ENCODE peak calls at places on chromosomes 1 and 21, in six cellular contexts. W is IMR-90, N is HepG2, O is HCT116, M is K562, B is H1. J is an unnamed sample.

GRCh38 chr1:111202707-111203623 is 2.5 kb upstream of the DENND2D start:
- DNase-seq in W (no peak), N (peak; percentile 35), O (no peak), M (no peak), B (no peak), J (no peak)

GRCh38 chr1:2525524-2525895 is 886 bp downstream of the PANK4 start:
- DNase-seq in W (no peak), N (no peak), O (no peak), M (peak; percentile 40), B (no peak), J (no peak)

GRCh38 chr1:11478571-11479374 is at the start of gene DISP3:
- DNase-seq in W (peak; percentile 34), N (peak; percentile 54), O (peak; percentile 56), M (peak; percentile 88), B (peak; percentile 96), J (peak; percentile 72)

GRCh38 chr1:41642922-41643321 is 158.4 kb upstream of the EDN2 start:
- DNase-seq in W (no peak), N (no peak), O (no peak), M (peak; percentile 5), B (no peak), J (no peak)

GRCh38 chr1:27299385-27300252 is 22.3 kb upstream of the TMEM222 start:
- DNase-seq in W (peak; percentile 100), N (peak; percentile 53), O (no peak), M (no peak), B (no peak), J (no peak)

GRCh38 chr1:39154553-39155361 is 49.7 kb upstream of the MACF1 start:
- DNase-seq in W (peak; percentile 88), N (peak; percentile 57), O (no peak), M (peak; percentile 49), B (no peak), J (no peak)

GRCh38 chr1:28392027-28392652 is 22.6 kb downstream of the PHACTR4 start:
- DNase-seq in W (peak; percentile 92), N (no peak), O (no peak), M (peak; percentile 73), B (no peak), J (peak; percentile 73)

GRCh38 chr1:197744979-197745378 is 30.3 kb downstream of the DENND1B start:
- DNase-seq in W (no peak), N (no peak), O (no peak), M (no peak), B (no peak), J (no peak)

GRCh38 chr21:26715116-26715515 is 130.1 kb downstream of the ADAMTS1 start:
- DNase-seq in W (no peak), N (no peak), O (no peak), M (no peak), B (no peak), J (no peak)

GRCh38 chr1:25727819-25728286 is 72.1 kb upstream of the SELENON start:
- DNase-seq in W (peak; percentile 28), N (peak; percentile 23), O (no peak), M (peak; percentile 38), B (peak; percentile 50), J (no peak)

GRCh38 chr1:232789660-232790059 is 15.6 kb upstream of the MAP10 start:
- DNase-seq in W (no peak), N (no peak), O (no peak), M (no peak), B (no peak), J (no peak)

GRCh38 chr1:175338447-175339135 is 146.0 kb upstream of the KIAA0040 start:
- DNase-seq in W (no peak), N (peak; percentile 3), O (peak; percentile 42), M (peak; percentile 59), B (peak; percentile 92), J (peak; percentile 15)

GRCh38 chr1:29279896-29280779 is 43.8 kb downstream of the PTPRU start:
- DNase-seq in W (peak; percentile 23), N (no peak), O (no peak), M (no peak), B (no peak), J (no peak)

GRCh38 chr1:232486006-232486405 is 143.9 kb downstream of the SIPA1L2 start:
- DNase-seq in W (peak; percentile 52), N (no peak), O (no peak), M (no peak), B (no peak), J (no peak)

GRCh38 chr1:116340506-116341240 is 32.4 kb upstream of the ATP1A1 start:
- DNase-seq in W (no peak), N (no peak), O (no peak), M (no peak), B (no peak), J (no peak)

GRCh38 chr1:12001249-12001917 is 17.9 kb upstream of the MIIP start:
- DNase-seq in W (peak; percentile 56), N (peak; percentile 27), O (peak; percentile 77), M (peak; percentile 85), B (peak; percentile 83), J (no peak)

GRCh38 chr1:36083635-36084501 is at the start of gene TEKT2:
- DNase-seq in W (no peak), N (no peak), O (no peak), M (no peak), B (peak; percentile 90), J (no peak)

GRCh38 chr1:109792056-109792831 is 28.5 kb upstream of the EPS8L3 start:
- DNase-seq in W (peak; percentile 93), N (peak; percentile 75), O (no peak), M (peak; percentile 84), B (peak; percentile 62), J (peak; percentile 75)

GRCh38 chr1:18479484-18479883 is 1.2 kb upstream of the KLHDC7A start:
- DNase-seq in W (no peak), N (no peak), O (no peak), M (no peak), B (no peak), J (no peak)

GRCh38 chr1:80384037-80384830 is 1377.7 kb upstream of the ADGRL4 start:
- DNase-seq in W (peak; percentile 58), N (no peak), O (no peak), M (no peak), B (no peak), J (no peak)

GRCh38 chr1:207868252-207868768 is 42.6 kb downstream of the CD34 start:
- DNase-seq in W (no peak), N (no peak), O (no peak), M (peak; percentile 49), B (peak; percentile 58), J (no peak)

GRCh38 chr1:24454684-24455091 is 39.1 kb downstream of the NIPAL3 start:
- DNase-seq in W (peak; percentile 85), N (no peak), O (no peak), M (no peak), B (no peak), J (no peak)

DNA sequence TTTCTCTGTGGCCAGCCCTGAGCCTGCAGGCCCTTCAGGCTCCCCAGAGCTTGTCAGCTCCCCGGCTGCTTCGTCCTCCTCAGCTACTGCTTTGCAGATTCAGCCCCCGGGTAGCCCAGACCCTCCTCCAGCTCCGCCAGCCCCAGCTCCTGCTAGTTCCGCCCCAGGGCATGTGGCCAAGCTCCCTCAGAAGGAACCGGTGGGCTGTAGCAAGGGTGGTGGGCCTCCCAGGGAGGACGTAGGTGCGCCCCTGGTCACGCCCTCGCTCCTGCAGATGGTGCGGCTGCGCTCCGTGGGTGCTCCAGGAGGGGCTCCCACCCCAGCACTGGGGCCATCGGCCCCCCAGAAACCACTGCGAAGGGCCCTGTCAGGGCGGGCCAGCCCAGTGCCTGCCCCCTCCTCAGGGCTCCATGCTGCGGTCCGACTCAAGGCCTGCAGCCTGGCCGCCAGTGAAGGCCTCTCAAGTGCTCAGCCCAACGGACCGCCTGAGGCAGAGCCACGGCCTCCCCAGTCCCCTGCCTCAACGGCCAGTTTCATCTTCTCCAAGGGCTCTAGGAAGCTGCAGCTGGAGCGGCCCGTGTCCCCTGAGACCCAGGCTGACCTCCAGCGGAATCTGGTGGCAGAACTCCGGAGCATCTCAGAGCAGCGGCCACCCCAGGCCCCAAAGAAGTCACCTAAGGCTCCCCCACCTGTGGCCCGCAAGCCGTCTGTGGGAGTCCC is 45.4 kb downstream of the YARS1 start:
- DNase-seq in W (no peak), N (no peak), O (no peak), M (no peak), B (peak; percentile 52), J (no peak)
- TF ChIP-seq RAD21 in W (no peak), N (no peak), O (no peak), M (no peak), B (no peak), J (no peak)

DNA sequence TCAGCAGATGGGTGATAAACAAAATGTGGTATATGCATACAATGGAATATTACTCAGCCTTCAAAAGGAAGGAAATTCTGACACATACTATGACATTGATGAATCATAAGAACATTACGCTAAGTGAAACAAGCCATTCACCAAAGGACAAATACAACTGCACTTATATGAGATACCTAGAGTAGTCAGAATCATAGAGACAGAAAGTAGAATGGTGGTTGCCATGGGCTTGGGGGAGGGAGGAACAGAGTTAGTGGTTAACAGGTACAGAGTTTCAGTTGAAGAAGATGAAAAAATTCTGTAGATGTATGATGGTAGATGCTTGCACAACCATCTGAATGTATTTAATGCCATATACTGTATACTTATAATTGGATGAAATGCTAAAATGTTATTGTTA is 39.1 kb upstream of the KCNK2 start:
- DNase-seq in W (no peak), N (no peak), O (no peak), M (no peak), B (no peak), J (no peak)
- TF ChIP-seq CEBPB in W (no peak), N (no peak), O (no peak), M (no peak), B (no peak), J (no peak)

GRCh38 chr1:182304218-182305016 is 87.2 kb downstream of the GLUL start:
- DNase-seq in W (no peak), N (no peak), O (no peak), M (no peak), B (no peak), J (no peak)

GRCh38 chr1:182301467-182302198 is 90.0 kb downstream of the GLUL start:
- DNase-seq in W (peak; percentile 1), N (peak; percentile 99), O (peak; percentile 42), M (peak; percentile 87), B (no peak), J (no peak)

GRCh38 chr1:182299728-182300581 is 91.6 kb downstream of the GLUL start:
- DNase-seq in W (no peak), N (peak; percentile 78), O (no peak), M (peak; percentile 98), B (no peak), J (no peak)

GRCh38 chr1:182303778-182304177 is 87.8 kb downstream of the GLUL start:
- DNase-seq in W (no peak), N (no peak), O (no peak), M (no peak), B (no peak), J (no peak)

GRCh38 chr1:182301026-182301436 is 90.6 kb downstream of the GLUL start:
- DNase-seq in W (no peak), N (no peak), O (no peak), M (no peak), B (no peak), J (no peak)
- TF ChIP-seq RAD21 in W (no peak), N (no peak), O (no peak), M (no peak), B (no peak), J (no peak)

DNA sequence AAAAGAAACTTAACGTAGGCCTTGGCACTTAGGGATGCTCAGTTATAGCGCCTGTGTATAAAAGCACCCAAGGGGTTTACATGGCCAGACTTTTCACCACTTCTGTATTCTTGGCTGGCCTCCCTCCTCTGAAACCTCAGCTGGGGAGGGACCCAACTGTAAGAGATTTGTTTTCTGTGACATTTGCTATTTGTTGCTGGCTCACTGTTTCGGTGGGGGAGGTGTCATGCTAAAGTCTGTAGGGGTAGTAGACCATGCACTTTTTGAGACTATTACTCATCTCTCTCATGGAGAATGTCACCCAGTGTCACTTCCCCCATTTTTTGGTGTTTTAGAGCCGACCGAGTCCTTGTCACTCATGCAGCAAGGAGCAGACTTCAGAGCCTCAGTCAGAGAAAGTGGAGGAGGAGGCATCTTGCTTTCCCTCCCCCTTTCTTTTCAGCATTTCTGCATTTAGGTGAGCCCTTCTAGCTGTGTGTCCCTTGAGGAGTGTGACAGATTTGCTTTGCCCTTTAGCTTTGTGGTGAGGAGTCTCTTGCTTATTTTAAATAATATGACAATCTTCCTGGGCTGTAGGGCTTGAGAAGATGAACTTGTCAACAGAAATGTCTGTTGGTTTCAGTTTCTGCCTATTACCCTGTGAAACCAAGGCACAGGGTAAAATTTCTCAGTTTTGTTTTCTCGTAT is 160.1 kb downstream of the FASLG start:
- DNase-seq in W (no peak), N (no peak), O (no peak), M (no peak), B (no peak), J (no peak)
- TF ChIP-seq CEBPB in W (no peak), N (no peak), O (no peak), M (no peak), B (no peak), J (no peak)